ENCODE peak calls at places on chromosomes 11 and 22, in five cellular contexts. F is HCT116, B is GM12878, R is H1, G is K562. K is an unnamed sample.

GRCh38 chr22:32841175-32841574 is 39.7 kb downstream of the TIMP3 start:
- DNase-seq in F (no peak), B (no peak), R (no peak), G (no peak), K (no peak)

GRCh38 chr22:29517215-29517908 is 36.2 kb downstream of the THOC5 start:
- DNase-seq in F (no peak), B (no peak), R (no peak), G (no peak), K (no peak)

GRCh38 chr22:21582801-21583740 is 15.6 kb downstream of the UBE2L3 start:
- DNase-seq in F (no peak), B (no peak), R (no peak), G (no peak), K (no peak)

GRCh38 chr11:118047749-118048148 is 29.1 kb upstream of the TMPRSS4 start:
- DNase-seq in F (no peak), B (no peak), R (no peak), G (no peak), K (no peak)

GRCh38 chr11:130524132-130524790 is 75.8 kb downstream of the ADAMTS15 start:
- DNase-seq in F (no peak), B (no peak), R (peak), G (no peak), K (no peak)

GRCh38 chr11:119339581-119340334 is 925 bp downstream of the C1QTNF5 start:
- DNase-seq in F (no peak), B (no peak), R (peak), G (peak), K (peak)

GRCh38 chr11:115930276-115930675 is 426.1 kb upstream of the CADM1 start:
- DNase-seq in F (no peak), B (no peak), R (no peak), G (no peak), K (no peak)

GRCh38 chr11:115990004-115990447 is 485.8 kb upstream of the CADM1 start:
- DNase-seq in F (no peak), B (no peak), R (peak), G (peak), K (no peak)

GRCh38 chr11:690738-691633 is 4.0 kb downstream of the DEAF1 start:
- DNase-seq in F (no peak), B (no peak), R (no peak), G (peak), K (no peak)

GRCh38 chr11:71204748-71205664 is 47.4 kb downstream of the SHANK2 start:
- DNase-seq in F (no peak), B (no peak), R (no peak), G (no peak), K (no peak)

GRCh38 chr11:72584933-72585597 is 89.2 kb downstream of the PDE2A start:
- DNase-seq in F (no peak), B (no peak), R (no peak), G (no peak), K (no peak)

GRCh38 chr22:32802291-32802826 is 854 bp downstream of the TIMP3 start:
- DNase-seq in F (no peak), B (no peak), R (no peak), G (no peak), K (no peak)

GRCh38 chr11:1875093-1875785 is 16.5 kb downstream of the PRR33 start:
- DNase-seq in F (no peak), B (no peak), R (no peak), G (no peak), K (no peak)

GRCh38 chr22:30340911-30341685 is 14.4 kb upstream of the TBC1D10A start:
- DNase-seq in F (no peak), B (no peak), R (no peak), G (no peak), K (no peak)

GRCh38 chr11:70590356-70590991 is 192.1 kb downstream of the CTTN start:
- DNase-seq in F (no peak), B (no peak), R (no peak), G (no peak), K (no peak)

GRCh38 chr11:31958086-31958735 is 132.7 kb upstream of the RCN1 start:
- DNase-seq in F (peak), B (peak), R (peak), G (peak), K (peak)

GRCh38 chr11:75734491-75735180 is 17.0 kb downstream of the MOGAT2 start:
- DNase-seq in F (no peak), B (no peak), R (no peak), G (no peak), K (peak)

GRCh38 chr11:20467458-20468185 is 80.1 kb downstream of the PRMT3 start:
- DNase-seq in F (no peak), B (no peak), R (no peak), G (no peak), K (no peak)

GRCh38 chr22:48106715-48107259 is 1344.3 kb downstream of the TBC1D22A start:
- DNase-seq in F (no peak), B (no peak), R (no peak), G (no peak), K (no peak)

GRCh38 chr11:9861860-9862725 is 198.2 kb downstream of the SWAP70 start:
- DNase-seq in F (peak), B (peak), R (peak), G (peak), K (peak)

GRCh38 chr11:25423436-25424184 is 908.3 kb upstream of the ANO3 start:
- DNase-seq in F (no peak), B (no peak), R (no peak), G (no peak), K (no peak)

GRCh38 chr11:132874638-132875037 is 657.7 kb downstream of the OPCML start:
- DNase-seq in F (no peak), B (no peak), R (no peak), G (no peak), K (no peak)

GRCh38 chr11:71118671-71119250 is 133.6 kb downstream of the SHANK2 start:
- DNase-seq in F (no peak), B (no peak), R (no peak), G (no peak), K (no peak)

GRCh38 chr11:77198440-77198849 is 70.4 kb downstream of the MYO7A start:
- DNase-seq in F (peak), B (no peak), R (peak), G (peak), K (peak)

GRCh38 chr11:92306966-92307504 is 82.4 kb downstream of the FAT3 start:
- DNase-seq in F (no peak), B (no peak), R (no peak), G (no peak), K (no peak)

GRCh38 chr11:105577645-105578044 is 32.2 kb upstream of the GRIA4 start:
- DNase-seq in F (no peak), B (no peak), R (no peak), G (no peak), K (no peak)

GRCh38 chr11:67270256-67271211 is 4.3 kb downstream of the GRK2 start:
- DNase-seq in F (no peak), B (no peak), R (peak), G (no peak), K (no peak)

GRCh38 chr11:25562417-25562816 is 769.5 kb upstream of the ANO3 start:
- DNase-seq in F (no peak), B (no peak), R (no peak), G (no peak), K (no peak)

GRCh38 chr11:100151944-100152343 is 535.1 kb upstream of the ARHGAP42 start:
- DNase-seq in F (no peak), B (no peak), R (no peak), G (no peak), K (no peak)

GRCh38 chr22:44659140-44659539 is 42.9 kb upstream of the PRR5 start:
- DNase-seq in F (no peak), B (no peak), R (no peak), G (no peak), K (no peak)

GRCh38 chr11:65911682-65912568 is 6.9 kb downstream of the C11orf68 start:
- DNase-seq in F (peak), B (no peak), R (peak), G (peak), K (no peak)
- TF ChIP-seq SRF in F (no peak), B (no peak), R (no peak), G (no peak), K (no peak)

DNA sequence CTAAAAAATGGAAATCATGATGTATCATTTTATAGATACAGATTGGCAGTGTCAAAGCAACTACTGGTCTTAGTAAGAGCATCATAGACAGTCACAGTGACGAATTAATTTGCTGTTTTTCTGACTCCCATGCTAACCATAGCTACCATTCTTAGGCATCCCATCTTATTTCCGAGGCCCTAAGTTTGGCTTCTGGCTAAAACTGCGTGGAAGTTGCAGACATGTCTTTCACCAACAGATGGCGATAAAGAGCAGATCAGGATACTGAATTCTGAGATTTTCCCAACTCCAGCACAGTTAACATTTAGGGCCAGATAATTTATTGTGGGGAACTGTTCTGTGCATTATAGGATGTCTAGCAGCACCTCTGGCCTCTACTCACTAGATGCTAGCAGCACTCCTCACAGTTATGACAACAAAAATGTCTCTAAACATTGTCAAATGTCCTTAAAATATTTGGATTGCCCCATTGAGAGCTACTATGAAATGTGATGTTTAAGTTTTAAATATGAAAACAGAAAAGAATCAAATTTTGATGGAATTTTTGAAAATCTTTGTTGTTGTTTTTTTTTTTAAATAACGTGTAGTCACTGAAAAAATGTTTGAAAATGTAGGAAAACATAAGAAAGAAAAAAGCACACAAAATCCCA is 16.3 kb downstream of the OR2AG2 start:
- DNase-seq in F (peak), B (no peak), R (peak), G (peak), K (peak)
- TF ChIP-seq SRF in F (no peak), B (no peak), R (no peak), G (no peak), K (no peak)

DNA sequence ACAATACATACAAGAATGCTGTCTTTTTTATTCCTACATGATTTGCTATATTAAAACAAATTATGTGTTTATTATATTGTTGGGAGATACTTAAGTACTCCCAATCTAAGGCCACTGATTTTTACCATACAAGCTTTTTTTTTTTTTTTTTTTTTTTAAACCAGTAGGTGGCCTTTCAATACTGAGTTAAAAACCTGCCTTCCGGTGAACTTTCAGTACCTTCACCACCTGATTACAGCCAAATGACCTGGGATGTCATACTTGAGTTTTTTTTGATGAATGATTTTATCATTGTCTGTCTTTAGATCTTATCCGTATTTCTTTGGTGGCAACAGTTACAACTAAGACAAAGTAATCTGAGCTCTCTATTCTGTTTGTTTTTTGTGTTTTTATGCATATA is 94.0 kb upstream of the FOLH1 start:
- DNase-seq in F (no peak), B (no peak), R (no peak), G (no peak), K (no peak)
- TF ChIP-seq SRF in F (no peak), B (no peak), R (no peak), G (no peak), K (no peak)

GRCh38 chr22:49737101-49737551 is 90.5 kb downstream of the BRD1 start:
- DNase-seq in F (no peak), B (no peak), R (no peak), G (no peak), K (no peak)

GRCh38 chr22:49734882-49735281 is 92.8 kb downstream of the BRD1 start:
- DNase-seq in F (no peak), B (no peak), R (no peak), G (no peak), K (no peak)

GRCh38 chr22:49736538-49736937 is 91.1 kb downstream of the BRD1 start:
- DNase-seq in F (no peak), B (no peak), R (no peak), G (no peak), K (no peak)

GRCh38 chr22:49734390-49734789 is 93.3 kb downstream of the BRD1 start:
- DNase-seq in F (no peak), B (no peak), R (no peak), G (no peak), K (no peak)

GRCh38 chr22:49735411-49736311 is 92.0 kb downstream of the BRD1 start:
- DNase-seq in F (no peak), B (no peak), R (peak), G (peak), K (no peak)
- TF ChIP-seq SRF in F (no peak), B (no peak), R (no peak), G (no peak), K (no peak)

GRCh38 chr22:35540600-35541253 is at the start of gene RASD2:
- DNase-seq in F (no peak), B (no peak), R (peak), G (no peak), K (no peak)
- TF ChIP-seq SRF in F (no peak), B (no peak), R (no peak), G (no peak), K (no peak)

GRCh38 chr11:110474578-110474977 is 44.8 kb downstream of the FDX1 start:
- DNase-seq in F (no peak), B (no peak), R (no peak), G (no peak), K (no peak)

GRCh38 chr11:110471315-110471714 is 41.6 kb downstream of the FDX1 start:
- DNase-seq in F (no peak), B (no peak), R (no peak), G (no peak), K (no peak)

GRCh38 chr11:110473666-110474065 is 43.9 kb downstream of the FDX1 start:
- DNase-seq in F (no peak), B (no peak), R (no peak), G (no peak), K (peak)

GRCh38 chr11:110470716-110471115 is 41.0 kb downstream of the FDX1 start:
- DNase-seq in F (no peak), B (no peak), R (no peak), G (no peak), K (no peak)

GRCh38 chr11:110472858-110473257 is 43.1 kb downstream of the FDX1 start:
- DNase-seq in F (no peak), B (no peak), R (no peak), G (no peak), K (no peak)
- TF ChIP-seq SRF in F (no peak), B (no peak), R (no peak), G (no peak), K (no peak)